ENCODE peak calls at places on chromosomes 12 and 14, in seven cellular contexts. X is kidney; S is ecto neural progenitor cell; Z is activated CD4-positive, alpha-beta T cell treated with anti-CD3 and anti-CD28 coated beads, Interleukin-2, amount 50 U/mL, for 24 hours; F is mammary epithelial cell; I is Panc1; Q is adrenal gland. G is an unnamed sample.

GRCh38 chr14:94485944-94486841 is 10.2 kb upstream of the SERPINA9 start:
- DNase-seq in S (peak), F (peak), X (no peak), Q (peak), Z (peak), I (peak), G (peak)

GRCh38 chr14:52950898-52951729 is at the start of gene FERMT2:
- DNase-seq in I (no peak), X (peak), F (peak), S (peak), Q (peak), Z (no peak), G (peak)

GRCh38 chr14:77023001-77023996 is 5.2 kb downstream of the IRF2BPL start:
- DNase-seq in Z (peak), S (peak), F (peak), X (no peak), I (no peak), Q (peak), G (peak)

GRCh38 chr14:104882325-104882973 is 17.4 kb downstream of the CEP170B start:
- DNase-seq in S (no peak), Z (no peak), X (peak), I (no peak), F (peak), Q (peak), G (no peak)

GRCh38 chr12:94589591-94590001 is 60.8 kb downstream of the TMCC3 start:
- DNase-seq in F (peak), X (no peak), S (no peak), I (no peak), Z (no peak), Q (no peak), G (no peak)

GRCh38 chr14:100070310-100070709 is 5.1 kb downstream of the EVL start:
- DNase-seq in X (no peak), S (no peak), Q (no peak), I (no peak), F (no peak), Z (no peak), G (no peak)

GRCh38 chr14:91482278-91483023 is 27.7 kb downstream of the PPP4R3A start:
- DNase-seq in X (no peak), I (no peak), Z (no peak), F (no peak), S (no peak), Q (no peak), G (no peak)

GRCh38 chr12:120221576-120221900 is 20.6 kb upstream of the RPLP0 start:
- DNase-seq in Q (no peak), S (no peak), X (peak), Z (no peak), F (no peak), I (no peak), G (no peak)

GRCh38 chr14:27427796-27428195 is 830.0 kb upstream of the NOVA1 start:
- DNase-seq in I (no peak), S (no peak), F (no peak), X (no peak), Q (no peak), Z (no peak), G (no peak)

GRCh38 chr14:85172889-85173458 is 357.0 kb upstream of the FLRT2 start:
- DNase-seq in X (no peak), Z (no peak), Q (no peak), S (no peak), F (no peak), I (no peak), G (no peak)

GRCh38 chr12:68633614-68634558 is 23.2 kb downstream of the RAP1B start:
- DNase-seq in Q (no peak), I (no peak), F (no peak), S (no peak), X (no peak), Z (no peak), G (no peak)

GRCh38 chr14:95257521-95257920 is 62.2 kb downstream of the CLMN start:
- DNase-seq in I (no peak), F (no peak), Q (no peak), S (no peak), X (no peak), Z (no peak), G (no peak)

GRCh38 chr14:94011795-94012194 is 14.3 kb upstream of the OTUB2 start:
- DNase-seq in F (peak), Z (no peak), S (no peak), X (no peak), I (no peak), Q (no peak), G (no peak)

GRCh38 chr12:50542448-50542847 is 37.7 kb downstream of the DIP2B start:
- DNase-seq in F (peak), I (no peak), S (no peak), Z (peak), Q (no peak), X (no peak), G (peak)

GRCh38 chr12:111753144-111753881 is 13.4 kb upstream of the ALDH2 start:
- DNase-seq in F (no peak), Z (no peak), X (peak), I (no peak), S (peak), Q (peak), G (no peak)

GRCh38 chr12:49264466-49264872 is 413 bp upstream of the TUBA1C start:
- DNase-seq in I (no peak), X (no peak), Q (no peak), S (no peak), F (no peak), Z (peak), G (no peak)

GRCh38 chr12:6226002-6226700 is 26.0 kb downstream of the CD9 start:
- DNase-seq in Z (no peak), S (no peak), X (no peak), F (peak), I (no peak), Q (peak), G (no peak)

GRCh38 chr12:102549691-102550090 is 69.3 kb upstream of the IGF1 start:
- DNase-seq in Z (no peak), I (no peak), S (no peak), Q (no peak), X (no peak), F (no peak), G (no peak)

GRCh38 chr12:108082506-108082905 is 46.6 kb upstream of the WSCD2 start:
- DNase-seq in S (no peak), I (no peak), Q (no peak), X (no peak), Z (no peak), F (no peak), G (no peak)

GRCh38 chr12:62866451-62867082 is 68.4 kb downstream of the PPM1H start:
- DNase-seq in Z (no peak), Q (no peak), X (no peak), F (peak), S (no peak), I (no peak), G (no peak)

GRCh38 chr12:124497039-124497438 is 70.4 kb downstream of the NCOR2 start:
- DNase-seq in I (no peak), Z (no peak), F (peak), Q (peak), S (no peak), X (no peak), G (no peak)

GRCh38 chr12:3218150-3218845 is 141.1 kb downstream of the TSPAN9 start:
- DNase-seq in I (no peak), X (peak), Q (peak), S (no peak), Z (no peak), F (peak), G (peak)

GRCh38 chr12:58419905-58420304 is 478.5 kb downstream of the ATP23 start:
- DNase-seq in Z (no peak), S (no peak), Q (no peak), X (no peak), F (peak), I (no peak), G (no peak)

GRCh38 chr12:80472912-80473500 is 29.0 kb downstream of the PTPRQ start:
- DNase-seq in X (no peak), S (peak), Q (no peak), F (peak), Z (no peak), I (peak), G (peak)